ENCODE peak calls at places on chromosomes 16 and 17, in eight cellular contexts. M is HCT116, Q is A549, W is K562, P is GM12878, X is H1, K is SK-N-SH, Z is IMR-90. F is an unnamed sample.

GRCh38 chr17:2056221-2057129 is 1.6 kb downstream of the HIC1 start:
- DNase-seq in M (no peak), Q (no peak), W (no peak), P (no peak), X (no peak), K (no peak), Z (peak), F (no peak)

GRCh38 chr17:4605826-4606225 is 21.5 kb downstream of the SMTNL2 start:
- DNase-seq in M (no peak), Q (no peak), W (no peak), P (no peak), X (no peak), K (no peak), Z (peak), F (no peak)

GRCh38 chr17:60134396-60135159 is 15.2 kb upstream of the CA4 start:
- DNase-seq in M (no peak), Q (no peak), W (peak), P (no peak), X (no peak), K (peak), Z (peak), F (no peak)

GRCh38 chr17:74213897-74214386 is 571 bp downstream of the TTYH2 start:
- DNase-seq in M (no peak), Q (no peak), W (no peak), P (no peak), X (no peak), K (no peak), Z (no peak), F (no peak)

GRCh38 chr17:45172541-45173286 is 11.0 kb downstream of the HEXIM2 start:
- DNase-seq in M (peak), Q (peak), W (no peak), P (no peak), X (no peak), K (peak), Z (peak), F (peak)

GRCh38 chr16:89184685-89185061 is 13.1 kb downstream of the CDH15 start:
- DNase-seq in M (no peak), Q (no peak), W (no peak), P (no peak), X (no peak), K (no peak), Z (no peak), F (no peak)

GRCh38 chr17:55549140-55549539 is 37.9 kb upstream of the SMIM36 start:
- DNase-seq in M (peak), Q (peak), W (peak), P (no peak), X (no peak), K (no peak), Z (no peak), F (peak)

GRCh38 chr17:78898075-78898836 is 4.7 kb downstream of the CEP295NL start:
- DNase-seq in M (no peak), Q (no peak), W (no peak), P (no peak), X (no peak), K (no peak), Z (no peak), F (no peak)

GRCh38 chr16:80176114-80176513 is 364.7 kb upstream of the DYNLRB2 start:
- DNase-seq in M (no peak), Q (peak), W (no peak), P (no peak), X (no peak), K (no peak), Z (no peak), F (no peak)

GRCh38 chr16:87702325-87702811 is 63.4 kb downstream of the KLHDC4 start:
- DNase-seq in M (no peak), Q (no peak), W (peak), P (peak), X (no peak), K (peak), Z (peak), F (peak)

GRCh38 chr16:58392215-58393137 is at the start of gene GINS3:
- DNase-seq in M (peak), Q (peak), W (peak), P (peak), X (peak), K (peak), Z (peak), F (peak)

GRCh38 chr16:3549906-3550305 is 27.3 kb downstream of the NLRC3 start:
- DNase-seq in M (no peak), Q (no peak), W (no peak), P (no peak), X (no peak), K (no peak), Z (no peak), F (no peak)

GRCh38 chr16:86248325-86248905 is 261.9 kb upstream of the FOXF1 start:
- DNase-seq in M (no peak), Q (no peak), W (no peak), P (no peak), X (no peak), K (no peak), Z (no peak), F (no peak)

GRCh38 chr16:52597073-52597771 is 50.3 kb upstream of the TOX3 start:
- DNase-seq in M (no peak), Q (no peak), W (no peak), P (no peak), X (no peak), K (no peak), Z (no peak), F (no peak)

GRCh38 chr16:52591441-52592215 is 44.7 kb upstream of the TOX3 start:
- DNase-seq in M (no peak), Q (no peak), W (no peak), P (no peak), X (no peak), K (no peak), Z (no peak), F (no peak)

GRCh38 chr16:52597772-52598483 is 51.0 kb upstream of the TOX3 start:
- DNase-seq in M (no peak), Q (no peak), W (no peak), P (no peak), X (no peak), K (no peak), Z (no peak), F (peak)

GRCh38 chr16:52592216-52592592 is 45.3 kb upstream of the TOX3 start:
- DNase-seq in M (no peak), Q (no peak), W (no peak), P (no peak), X (no peak), K (no peak), Z (no peak), F (no peak)

GRCh38 chr16:52592778-52593177 is 45.8 kb upstream of the TOX3 start:
- DNase-seq in M (no peak), Q (no peak), W (no peak), P (no peak), X (no peak), K (no peak), Z (no peak), F (no peak)
- TF ChIP-seq RAD21 in M (no peak), Q (no peak), W (no peak), P (no peak), X (no peak), K (no peak), Z (no peak), F (no peak)

DNA sequence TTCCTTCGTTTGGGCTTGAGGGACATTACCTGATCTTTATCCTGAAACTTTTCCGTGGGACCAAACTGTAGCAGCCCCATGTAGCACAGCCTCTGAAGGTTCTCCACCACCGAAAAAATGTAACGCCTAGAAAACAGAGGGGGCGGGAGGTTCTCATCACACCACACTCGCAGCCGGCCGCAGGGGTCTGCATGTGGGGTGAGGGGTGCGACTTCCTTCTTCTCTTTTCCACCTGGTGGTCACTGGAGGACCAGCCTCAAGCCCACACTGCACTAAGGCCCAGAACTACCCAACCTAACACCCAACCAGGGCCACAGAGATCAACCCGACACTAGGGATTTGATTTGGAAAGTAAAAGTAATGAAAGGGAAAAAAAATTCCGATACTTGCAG is 57.1 kb downstream of the GTF3C1 start:
- DNase-seq in M (no peak), Q (no peak), W (no peak), P (no peak), X (no peak), K (no peak), Z (no peak), F (no peak)
- TF ChIP-seq RAD21 in M (no peak), Q (no peak), W (no peak), P (no peak), X (no peak), K (no peak), Z (no peak), F (no peak)

GRCh38 chr17:58391302-58391984 is 25.9 kb downstream of the RNF43 start:
- DNase-seq in M (peak), Q (peak), W (peak), P (no peak), X (no peak), K (peak), Z (no peak), F (peak)
- TF ChIP-seq RAD21 in M (peak), Q (peak), W (no peak), P (no peak), X (no peak), K (peak), Z (no peak), F (peak)

DNA sequence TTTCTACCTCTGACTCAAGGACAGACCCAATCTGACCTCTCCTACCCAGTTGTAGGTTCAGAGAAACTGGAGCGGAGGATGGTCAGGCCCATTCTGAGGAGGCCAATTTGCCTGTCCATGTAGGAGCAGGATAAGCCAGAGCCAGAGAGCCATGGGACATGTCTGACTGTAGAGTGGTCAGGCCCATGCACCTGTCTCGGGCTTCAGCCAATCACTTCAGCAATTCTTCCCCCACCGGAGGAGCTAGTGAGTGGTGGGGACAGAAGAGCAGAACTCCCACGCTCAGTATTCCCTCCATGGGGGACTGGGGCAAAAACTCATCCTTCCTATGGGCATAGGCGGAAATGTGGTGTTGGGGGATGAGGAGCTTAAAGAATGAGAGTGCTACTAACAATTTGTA is 14.3 kb downstream of the DCAF7 start:
- DNase-seq in M (no peak), Q (no peak), W (no peak), P (no peak), X (no peak), K (no peak), Z (no peak), F (no peak)
- TF ChIP-seq RAD21 in M (no peak), Q (no peak), W (no peak), P (no peak), X (no peak), K (no peak), Z (no peak), F (no peak)

GRCh38 chr17:47955497-47956461 is 1.9 kb downstream of the PRR15L start:
- DNase-seq in M (no peak), Q (no peak), W (no peak), P (no peak), X (no peak), K (no peak), Z (no peak), F (no peak)
- TF ChIP-seq RAD21 in M (no peak), Q (no peak), W (no peak), P (no peak), X (no peak), K (no peak), Z (no peak), F (no peak)

GRCh38 chr17:77045441-77046041 is 95.2 kb upstream of the SEC14L1 start:
- DNase-seq in M (no peak), Q (peak), W (no peak), P (no peak), X (no peak), K (no peak), Z (peak), F (no peak)

GRCh38 chr17:77037943-77038342 is 102.8 kb upstream of the SEC14L1 start:
- DNase-seq in M (no peak), Q (no peak), W (no peak), P (no peak), X (no peak), K (no peak), Z (no peak), F (no peak)

GRCh38 chr17:77038860-77039555 is 101.8 kb upstream of the SEC14L1 start:
- DNase-seq in M (no peak), Q (no peak), W (no peak), P (no peak), X (no peak), K (no peak), Z (no peak), F (no peak)

GRCh38 chr17:77036841-77037381 is 103.9 kb upstream of the SEC14L1 start:
- DNase-seq in M (no peak), Q (no peak), W (peak), P (no peak), X (no peak), K (peak), Z (no peak), F (no peak)

DNA sequence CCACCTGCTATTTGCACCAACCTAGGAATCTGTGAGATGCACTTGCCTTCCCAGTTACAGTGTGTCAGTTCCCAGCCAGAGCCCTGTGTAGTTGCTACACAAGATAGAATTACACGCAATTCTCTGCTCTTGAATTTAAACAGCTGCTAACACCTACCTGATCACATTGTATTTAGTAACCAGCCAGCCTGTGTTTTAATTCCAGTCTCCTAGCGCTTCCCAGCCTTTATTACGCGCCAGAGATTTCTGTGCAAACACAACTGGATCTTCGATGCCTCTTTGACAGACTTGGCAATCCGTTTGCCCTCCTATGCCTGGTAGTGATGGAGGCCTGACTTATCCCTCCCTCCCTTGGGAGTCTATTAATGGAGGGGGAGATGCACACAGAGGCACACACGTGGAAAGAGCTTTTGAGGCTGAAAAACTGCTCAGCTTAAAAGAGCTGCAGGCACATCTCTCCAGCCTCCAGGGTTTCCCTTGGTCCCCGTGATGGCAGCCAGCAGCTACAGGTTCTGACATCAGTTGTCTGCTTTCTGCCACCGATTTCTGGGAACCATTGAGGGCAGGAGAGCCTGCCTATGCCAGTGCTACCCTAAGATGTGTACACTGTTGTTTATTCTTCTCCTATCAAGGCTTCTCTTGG is 98.0 kb upstream of the SEC14L1 start:
- DNase-seq in M (no peak), Q (no peak), W (no peak), P (no peak), X (no peak), K (no peak), Z (no peak), F (no peak)
- TF ChIP-seq RAD21 in M (no peak), Q (no peak), W (no peak), P (no peak), X (no peak), K (no peak), Z (no peak), F (no peak)

GRCh38 chr17:39166437-39167335 is 725 bp upstream of the ARL5C start:
- DNase-seq in M (no peak), Q (no peak), W (no peak), P (no peak), X (no peak), K (no peak), Z (no peak), F (no peak)

GRCh38 chr17:39169101-39169500 is 3.1 kb upstream of the ARL5C start:
- DNase-seq in M (no peak), Q (no peak), W (no peak), P (no peak), X (no peak), K (no peak), Z (no peak), F (no peak)

GRCh38 chr17:39169518-39169917 is 3.6 kb upstream of the ARL5C start:
- DNase-seq in M (no peak), Q (no peak), W (no peak), P (no peak), X (no peak), K (no peak), Z (no peak), F (no peak)

GRCh38 chr17:39165844-39166349 is at the start of gene ARL5C:
- DNase-seq in M (no peak), Q (no peak), W (no peak), P (no peak), X (no peak), K (no peak), Z (no peak), F (no peak)

GRCh38 chr17:39167492-39167891 is 1.5 kb upstream of the ARL5C start:
- DNase-seq in M (no peak), Q (no peak), W (no peak), P (no peak), X (no peak), K (no peak), Z (no peak), F (no peak)
- TF ChIP-seq RAD21 in M (no peak), Q (no peak), W (no peak), P (no peak), X (no peak), K (no peak), Z (no peak), F (no peak)

GRCh38 chr17:70621593-70621992 is 452.3 kb downstream of the KCNJ2 start:
- DNase-seq in M (no peak), Q (no peak), W (no peak), P (no peak), X (no peak), K (no peak), Z (peak), F (no peak)
- TF ChIP-seq RAD21 in M (no peak), Q (no peak), W (no peak), P (no peak), X (no peak), K (no peak), Z (no peak), F (no peak)

GRCh38 chr16:81415757-81416156 is 28.9 kb upstream of the CMIP start:
- DNase-seq in M (no peak), Q (no peak), W (no peak), P (no peak), X (no peak), K (no peak), Z (no peak), F (no peak)
- TF ChIP-seq RAD21 in M (no peak), Q (no peak), W (no peak), P (no peak), X (no peak), K (no peak), Z (no peak), F (no peak)

F was measured in HepG2.